ENCODE peak calls at places on chromosomes 7 and 10, in six cellular contexts. One of them, this sample, is unnamed.

GRCh38 chr10:1368772-1369171 is 312.6 kb downstream of the WDR37 start:
- DNase-seq in right atrium auricular region: peak; percentile 55
- DNase-seq in RWPE1: no peak
- DNase-seq in Calu3: peak; percentile 48
- DNase-seq in nephron progenitor cell: peak; percentile 70
- DNase-seq in colonic mucosa: peak; percentile 40
- DNase-seq in this sample: peak; percentile 57

GRCh38 chr7:131196808-131197207 is 130.9 kb upstream of the MKLN1 start:
- DNase-seq in nephron progenitor cell: peak; percentile 24
- DNase-seq in right atrium auricular region: no peak
- DNase-seq in colonic mucosa: no peak
- DNase-seq in RWPE1: no peak
- DNase-seq in Calu3: no peak
- DNase-seq in this sample: no peak

GRCh38 chr10:124386186-124387077 is 32.3 kb downstream of the OAT start:
- DNase-seq in colonic mucosa: no peak
- DNase-seq in nephron progenitor cell: no peak
- DNase-seq in Calu3: no peak
- DNase-seq in right atrium auricular region: no peak
- DNase-seq in RWPE1: no peak
- DNase-seq in this sample: no peak

GRCh38 chr10:76868088-76868949 is 769.3 kb downstream of the KCNMA1 start:
- DNase-seq in Calu3: no peak
- DNase-seq in nephron progenitor cell: no peak
- DNase-seq in right atrium auricular region: no peak
- DNase-seq in RWPE1: no peak
- DNase-seq in colonic mucosa: no peak
- DNase-seq in this sample: no peak

GRCh38 chr7:68107968-68108367 is 1111.3 kb downstream of the TYW1 start:
- DNase-seq in nephron progenitor cell: no peak
- DNase-seq in RWPE1: no peak
- DNase-seq in right atrium auricular region: no peak
- DNase-seq in colonic mucosa: no peak
- DNase-seq in Calu3: no peak
- DNase-seq in this sample: no peak

GRCh38 chr10:121976607-121977006 is 1.6 kb upstream of the NSMCE4A start:
- DNase-seq in RWPE1: no peak
- DNase-seq in nephron progenitor cell: no peak
- DNase-seq in colonic mucosa: no peak
- DNase-seq in right atrium auricular region: no peak
- DNase-seq in Calu3: no peak
- DNase-seq in this sample: no peak

GRCh38 chr10:22681783-22682183 is 32.6 kb downstream of the PIP4K2A start:
- DNase-seq in nephron progenitor cell: no peak
- DNase-seq in right atrium auricular region: no peak
- DNase-seq in colonic mucosa: no peak
- DNase-seq in Calu3: peak; percentile 19
- DNase-seq in RWPE1: peak; percentile 75
- DNase-seq in this sample: no peak

GRCh38 chr10:86668297-86669165 is at the start of gene LDB3:
- DNase-seq in RWPE1: peak; percentile 51
- DNase-seq in colonic mucosa: no peak
- DNase-seq in nephron progenitor cell: peak; percentile 53
- DNase-seq in right atrium auricular region: peak; percentile 82
- DNase-seq in Calu3: peak; percentile 49
- DNase-seq in this sample: no peak

GRCh38 chr7:144127714-144128334 is 4.8 kb downstream of the OR2A14 start:
- DNase-seq in Calu3: peak; percentile 94
- DNase-seq in RWPE1: peak; percentile 65
- DNase-seq in colonic mucosa: peak; percentile 92
- DNase-seq in right atrium auricular region: peak; percentile 89
- DNase-seq in nephron progenitor cell: peak; percentile 96
- DNase-seq in this sample: peak; percentile 91

GRCh38 chr7:143171697-143172096 is 11.5 kb upstream of the TAS2R39 start:
- DNase-seq in RWPE1: no peak
- DNase-seq in colonic mucosa: peak; percentile 22
- DNase-seq in right atrium auricular region: no peak
- DNase-seq in Calu3: peak; percentile 60
- DNase-seq in nephron progenitor cell: no peak
- DNase-seq in this sample: no peak

GRCh38 chr7:142685877-142686508 is 63.3 kb upstream of the PRSS1 start:
- DNase-seq in Calu3: no peak
- DNase-seq in nephron progenitor cell: no peak
- DNase-seq in RWPE1: no peak
- DNase-seq in right atrium auricular region: no peak
- DNase-seq in colonic mucosa: no peak
- DNase-seq in this sample: no peak

GRCh38 chr7:17130281-17131059 is 168.0 kb upstream of the AHR start:
- DNase-seq in Calu3: peak; percentile 78
- DNase-seq in colonic mucosa: no peak
- DNase-seq in nephron progenitor cell: peak; percentile 9
- DNase-seq in right atrium auricular region: no peak
- DNase-seq in RWPE1: peak; percentile 22
- DNase-seq in this sample: no peak

GRCh38 chr10:123043409-123043925 is 34.7 kb downstream of the ACADSB start:
- DNase-seq in RWPE1: peak; percentile 82
- DNase-seq in Calu3: peak; percentile 51
- DNase-seq in nephron progenitor cell: peak; percentile 58
- DNase-seq in colonic mucosa: peak; percentile 36
- DNase-seq in right atrium auricular region: no peak
- DNase-seq in this sample: no peak

GRCh38 chr7:17185690-17186070 is 112.8 kb upstream of the AHR start:
- DNase-seq in Calu3: no peak
- DNase-seq in RWPE1: no peak
- DNase-seq in nephron progenitor cell: no peak
- DNase-seq in colonic mucosa: no peak
- DNase-seq in right atrium auricular region: no peak
- DNase-seq in this sample: no peak

GRCh38 chr10:101812606-101813005 is 5.6 kb downstream of the OGA start:
- DNase-seq in Calu3: no peak
- DNase-seq in RWPE1: no peak
- DNase-seq in nephron progenitor cell: no peak
- DNase-seq in colonic mucosa: no peak
- DNase-seq in right atrium auricular region: peak; percentile 55
- DNase-seq in this sample: peak; percentile 42

GRCh38 chr10:2143213-2143882 is 406.0 kb upstream of the ADARB2 start:
- DNase-seq in nephron progenitor cell: no peak
- DNase-seq in right atrium auricular region: no peak
- DNase-seq in colonic mucosa: no peak
- DNase-seq in RWPE1: no peak
- DNase-seq in Calu3: no peak
- DNase-seq in this sample: no peak

GRCh38 chr7:28570970-28571288 is 158.6 kb downstream of the CREB5 start:
- DNase-seq in right atrium auricular region: no peak
- DNase-seq in colonic mucosa: no peak
- DNase-seq in RWPE1: peak; percentile 51
- DNase-seq in nephron progenitor cell: no peak
- DNase-seq in Calu3: no peak
- DNase-seq in this sample: no peak

GRCh38 chr10:17453377-17454091 is 861 bp downstream of the ST8SIA6 start:
- DNase-seq in colonic mucosa: peak; percentile 61
- DNase-seq in nephron progenitor cell: peak; percentile 75
- DNase-seq in right atrium auricular region: peak; percentile 62
- DNase-seq in Calu3: peak; percentile 47
- DNase-seq in RWPE1: peak; percentile 59
- DNase-seq in this sample: no peak

GRCh38 chr7:98284335-98285036 is 3.0 kb downstream of the BRI3 start:
- DNase-seq in nephron progenitor cell: no peak
- DNase-seq in right atrium auricular region: peak; percentile 90
- DNase-seq in Calu3: peak; percentile 71
- DNase-seq in RWPE1: peak; percentile 69
- DNase-seq in colonic mucosa: peak; percentile 92
- DNase-seq in this sample: peak; percentile 88

GRCh38 chr7:81264116-81264515 is 345.3 kb upstream of the SEMA3C start:
- DNase-seq in Calu3: no peak
- DNase-seq in RWPE1: no peak
- DNase-seq in right atrium auricular region: no peak
- DNase-seq in nephron progenitor cell: no peak
- DNase-seq in colonic mucosa: no peak
- DNase-seq in this sample: no peak

GRCh38 chr7:143416565-143417149 is 8.0 kb upstream of the EPHA1 start:
- DNase-seq in RWPE1: peak; percentile 48
- DNase-seq in Calu3: peak; percentile 41
- DNase-seq in right atrium auricular region: no peak
- DNase-seq in colonic mucosa: no peak
- DNase-seq in nephron progenitor cell: peak; percentile 30
- DNase-seq in this sample: no peak

GRCh38 chr10:127863231-127863825 is 29.4 kb downstream of the CLRN3 start:
- DNase-seq in RWPE1: no peak
- DNase-seq in right atrium auricular region: no peak
- DNase-seq in colonic mucosa: no peak
- DNase-seq in nephron progenitor cell: no peak
- DNase-seq in Calu3: no peak
- DNase-seq in this sample: no peak

GRCh38 chr10:59181668-59182067 is 5.2 kb downstream of the PHYHIPL start:
- DNase-seq in colonic mucosa: no peak
- DNase-seq in right atrium auricular region: no peak
- DNase-seq in Calu3: peak; percentile 41
- DNase-seq in nephron progenitor cell: no peak
- DNase-seq in RWPE1: peak; percentile 48
- DNase-seq in this sample: no peak

GRCh38 chr7:18119985-18120384 is 92.3 kb upstream of the PRPS1L1 start:
- DNase-seq in Calu3: peak; percentile 50
- DNase-seq in nephron progenitor cell: no peak
- DNase-seq in RWPE1: no peak
- DNase-seq in right atrium auricular region: no peak
- DNase-seq in colonic mucosa: no peak
- DNase-seq in this sample: no peak

GRCh38 chr7:135708041-135708440 is 19.9 kb downstream of the SLC13A4 start:
- DNase-seq in colonic mucosa: no peak
- DNase-seq in right atrium auricular region: no peak
- DNase-seq in RWPE1: no peak
- DNase-seq in nephron progenitor cell: no peak
- DNase-seq in Calu3: no peak
- DNase-seq in this sample: no peak

GRCh38 chr7:26853788-26854393 is 10.5 kb downstream of the SKAP2 start:
- DNase-seq in nephron progenitor cell: no peak
- DNase-seq in right atrium auricular region: no peak
- DNase-seq in RWPE1: no peak
- DNase-seq in Calu3: no peak
- DNase-seq in colonic mucosa: no peak
- DNase-seq in this sample: no peak
- TF ChIP-seq CTCF in nephron progenitor cell: peak; percentile 52
- TF ChIP-seq CTCF in right atrium auricular region: peak; percentile 61
- TF ChIP-seq CTCF in RWPE1: peak; percentile 83
- TF ChIP-seq CTCF in Calu3: peak; percentile 69
- TF ChIP-seq CTCF in colonic mucosa: peak; percentile 47
- TF ChIP-seq CTCF in this sample: peak; percentile 61

DNA sequence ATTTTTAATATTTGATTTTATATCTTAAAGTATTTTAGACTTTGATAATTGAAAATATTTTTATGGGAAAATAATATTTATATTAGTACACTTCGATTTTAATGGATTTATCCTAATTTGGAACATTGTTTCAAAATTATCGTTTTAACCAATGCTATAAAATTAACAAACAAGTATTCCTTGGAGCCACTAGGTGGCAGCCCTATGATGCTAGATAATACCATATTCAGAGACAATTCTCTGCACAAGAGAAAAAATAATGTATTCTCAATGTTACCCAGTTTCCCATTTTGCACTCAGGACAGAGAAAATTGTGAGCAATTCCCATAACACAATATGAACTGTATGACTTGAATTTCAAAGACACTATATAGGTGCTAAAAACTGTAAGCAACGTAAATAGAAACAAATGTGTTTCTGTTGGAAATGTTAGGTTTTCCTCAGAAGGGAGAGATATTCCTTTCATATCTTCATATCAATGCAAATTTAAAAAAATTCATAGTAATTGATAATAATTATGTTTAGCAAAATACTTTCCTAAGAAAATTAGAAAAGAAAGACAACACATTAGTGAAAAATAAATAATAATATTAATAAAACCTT is 237.8 kb downstream of the SEMA3E start:
- DNase-seq in colonic mucosa: no peak
- DNase-seq in RWPE1: peak; percentile 23
- DNase-seq in right atrium auricular region: no peak
- DNase-seq in Calu3: peak; percentile 9
- DNase-seq in nephron progenitor cell: peak; percentile 15
- DNase-seq in this sample: no peak
- TF ChIP-seq CTCF in colonic mucosa: peak; percentile 59
- TF ChIP-seq CTCF in RWPE1: peak; percentile 80
- TF ChIP-seq CTCF in right atrium auricular region: peak; percentile 68
- TF ChIP-seq CTCF in Calu3: peak; percentile 30
- TF ChIP-seq CTCF in nephron progenitor cell: peak; percentile 82
- TF ChIP-seq CTCF in this sample: peak; percentile 82

DNA sequence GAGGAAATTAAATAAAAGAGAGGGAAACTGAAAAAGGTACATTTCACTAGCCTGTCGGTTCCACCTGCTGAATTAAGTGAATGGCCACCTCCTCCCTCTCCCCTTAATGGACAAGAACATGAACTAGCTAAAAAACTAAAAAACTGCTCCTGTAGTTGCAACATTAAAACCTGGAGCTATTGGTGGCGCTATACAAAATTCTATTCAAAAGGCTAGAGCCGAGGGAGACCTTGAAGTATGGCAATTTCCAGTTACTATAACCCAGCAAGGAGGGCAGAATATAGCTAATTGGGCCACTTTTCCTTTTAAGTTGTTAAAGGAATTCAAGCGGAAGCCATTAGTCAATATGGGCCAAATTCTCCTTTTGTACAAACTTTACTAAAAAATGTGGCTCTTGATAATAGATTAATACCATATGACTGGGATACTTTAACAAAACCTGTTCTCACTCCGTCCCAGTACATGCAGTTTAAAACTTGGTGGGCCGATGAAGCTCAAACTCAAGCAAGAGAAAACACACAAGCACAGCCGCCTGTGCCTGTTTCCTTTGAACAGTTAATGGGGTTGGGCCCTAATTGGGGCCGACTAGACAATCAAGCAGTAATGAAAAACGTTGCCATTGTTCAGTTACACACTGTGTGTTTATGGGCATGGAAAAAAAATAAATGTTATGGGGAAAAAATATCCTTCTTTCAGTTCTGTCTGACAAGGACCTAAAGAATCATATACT is 6.5 kb upstream of the CHST3 start:
- DNase-seq in Calu3: no peak
- DNase-seq in colonic mucosa: no peak
- DNase-seq in right atrium auricular region: no peak
- DNase-seq in RWPE1: no peak
- DNase-seq in nephron progenitor cell: no peak
- DNase-seq in this sample: no peak
- TF ChIP-seq CTCF in Calu3: no peak
- TF ChIP-seq CTCF in colonic mucosa: no peak
- TF ChIP-seq CTCF in right atrium auricular region: no peak
- TF ChIP-seq CTCF in RWPE1: no peak
- TF ChIP-seq CTCF in nephron progenitor cell: no peak
- TF ChIP-seq CTCF in this sample: peak; percentile 19

DNA sequence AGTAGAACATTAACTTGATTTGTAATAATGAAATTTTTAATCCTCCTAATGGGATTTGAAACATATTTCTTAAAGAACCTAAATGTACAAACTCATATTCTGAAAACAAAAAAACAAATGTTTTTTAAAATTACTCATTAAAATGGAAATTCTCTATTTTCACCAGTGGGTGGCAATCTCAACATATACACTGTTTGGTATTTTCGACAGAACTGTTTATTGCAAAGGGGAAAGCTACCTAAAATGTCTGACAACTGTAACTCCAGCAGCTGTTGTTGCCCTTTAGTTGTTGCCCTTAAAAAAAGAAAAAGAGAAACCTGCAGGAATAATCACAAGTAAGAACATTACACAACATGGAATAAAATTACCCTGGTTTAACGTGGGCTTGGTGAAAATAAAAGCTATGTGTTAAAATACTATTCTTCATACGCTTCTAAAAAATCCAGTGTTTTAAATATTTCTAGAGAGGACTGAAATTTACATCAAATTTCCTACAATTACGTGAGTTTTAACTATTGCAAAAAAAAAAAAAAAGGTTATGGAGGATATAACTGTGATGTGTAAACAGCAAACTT is 54.5 kb downstream of the COL1A2 start:
- DNase-seq in colonic mucosa: no peak
- DNase-seq in right atrium auricular region: no peak
- DNase-seq in RWPE1: peak; percentile 48
- DNase-seq in nephron progenitor cell: no peak
- DNase-seq in Calu3: no peak
- DNase-seq in this sample: no peak
- TF ChIP-seq CTCF in colonic mucosa: peak; percentile 59
- TF ChIP-seq CTCF in right atrium auricular region: peak; percentile 76
- TF ChIP-seq CTCF in RWPE1: peak; percentile 88
- TF ChIP-seq CTCF in nephron progenitor cell: peak; percentile 51
- TF ChIP-seq CTCF in Calu3: no peak
- TF ChIP-seq CTCF in this sample: peak; percentile 74

This sample was measured in osteocyte.